ENCODE peak calls at places on chromosome 10, in six cellular contexts. F is hepatocyte, J is OCI-LY7, Z is neuronal stem cell, Q is neural progenitor cell, G is endothelial cell of umbilical vein. B is an unnamed sample.

GRCh38 chr10:99930731-99931550 is 78.8 kb downstream of the DNMBP start:
- DNase-seq in F (peak), J (no peak), Z (no peak), Q (no peak), G (no peak), B (peak)

GRCh38 chr10:63206576-63206975 is 73.4 kb downstream of the NRBF2 start:
- DNase-seq in F (no peak), J (no peak), Z (no peak), Q (no peak), G (no peak), B (no peak)

GRCh38 chr10:130898381-130898780 is 413.1 kb downstream of the TCERG1L start:
- DNase-seq in F (no peak), J (no peak), Z (no peak), Q (no peak), G (no peak), B (no peak)

GRCh38 chr10:44932338-44933116 is 21.4 kb downstream of the TMEM72 start:
- DNase-seq in F (peak), J (peak), Z (peak), Q (peak), G (peak), B (peak)

GRCh38 chr10:86966008-86966654 is 2.2 kb upstream of the ADIRF start:
- DNase-seq in F (no peak), J (no peak), Z (no peak), Q (no peak), G (no peak), B (no peak)

GRCh38 chr10:43093423-43094090 is 16.7 kb downstream of the RET start:
- DNase-seq in F (peak), J (no peak), Z (no peak), Q (peak), G (no peak), B (peak)

GRCh38 chr10:98376485-98376884 is 38.5 kb downstream of the PYROXD2 start:
- DNase-seq in F (no peak), J (no peak), Z (no peak), Q (no peak), G (no peak), B (peak)

GRCh38 chr10:66827353-66827752 is 98.5 kb upstream of the LRRTM3 start:
- DNase-seq in F (no peak), J (no peak), Z (no peak), Q (no peak), G (no peak), B (peak)

GRCh38 chr10:20299037-20299557 is 482.9 kb downstream of the PLXDC2 start:
- DNase-seq in F (no peak), J (no peak), Z (no peak), Q (no peak), G (no peak), B (no peak)

GRCh38 chr10:34310234-34310633 is 504.9 kb downstream of the PARD3 start:
- DNase-seq in F (no peak), J (no peak), Z (no peak), Q (no peak), G (no peak), B (no peak)
- H3K4me2 ChIP-seq in F (no peak), J (no peak), Z (no peak), Q (no peak), G (no peak), B (no peak)

GRCh38 chr10:124941823-124942222 is at the start of gene ZRANB1:
- DNase-seq in F (no peak), J (no peak), Z (no peak), Q (no peak), G (no peak), B (no peak)

GRCh38 chr10:124942317-124943169 is 620 bp downstream of the ZRANB1 start:
- DNase-seq in F (no peak), J (no peak), Z (no peak), Q (no peak), G (no peak), B (no peak)

GRCh38 chr10:124946945-124947344 is 5.0 kb downstream of the ZRANB1 start:
- DNase-seq in F (no peak), J (no peak), Z (no peak), Q (no peak), G (no peak), B (no peak)

GRCh38 chr10:124943301-124944092 is 1.6 kb downstream of the ZRANB1 start:
- DNase-seq in F (no peak), J (no peak), Z (no peak), Q (no peak), G (no peak), B (peak)

DNA sequence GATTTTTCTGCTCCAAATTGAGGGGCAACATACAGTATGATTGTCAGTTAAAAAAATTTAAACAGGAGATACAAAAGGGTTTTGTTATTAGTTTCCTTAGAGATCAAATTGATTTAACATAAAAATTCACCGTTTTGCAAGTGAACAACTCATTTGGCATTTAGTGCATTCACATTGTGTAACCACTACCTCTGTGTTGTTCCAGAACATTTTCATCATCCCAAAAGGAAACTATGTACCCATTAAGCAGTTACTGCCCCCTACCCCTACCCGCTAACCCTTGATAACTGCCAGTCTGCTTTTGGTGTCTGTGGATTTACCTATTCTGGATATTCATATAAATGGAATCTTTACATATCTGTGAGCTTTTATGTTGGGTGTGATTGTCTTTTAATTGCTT is 3.1 kb downstream of the ZRANB1 start:
- DNase-seq in F (no peak), J (no peak), Z (no peak), Q (no peak), G (no peak), B (no peak)
- H3K4me2 ChIP-seq in F (no peak), J (no peak), Z (no peak), Q (no peak), G (no peak), B (no peak)

DNA sequence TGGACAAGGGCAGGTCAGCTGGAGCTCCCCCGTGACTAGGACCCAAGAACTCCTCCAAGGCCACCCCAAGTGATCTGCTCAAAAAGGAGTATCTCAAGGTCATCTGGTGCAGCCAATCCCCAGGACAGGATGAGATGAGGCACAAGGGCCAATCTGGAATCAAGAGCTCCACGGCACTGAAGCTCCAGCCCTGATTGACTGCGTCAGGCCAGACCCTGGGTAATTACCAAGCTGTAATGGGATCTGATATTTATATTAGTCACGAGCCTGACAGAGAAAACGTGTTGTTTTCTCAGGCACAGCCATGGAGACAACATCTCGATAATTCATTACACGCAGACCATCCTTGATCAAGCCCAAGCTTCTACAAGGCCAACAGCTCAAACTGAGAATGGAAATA is 4.2 kb downstream of the KCNMA1 start:
- DNase-seq in F (no peak), J (no peak), Z (no peak), Q (no peak), G (no peak), B (no peak)
- H3K4me2 ChIP-seq in F (no peak), J (no peak), Z (no peak), Q (no peak), G (no peak), B (peak)

GRCh38 chr10:73581912-73582311 is 9.2 kb downstream of the USP54 start:
- DNase-seq in F (no peak), J (no peak), Z (peak), Q (peak), G (no peak), B (no peak)
- H3K4me2 ChIP-seq in F (no peak), J (no peak), Z (no peak), Q (peak), G (no peak), B (no peak)

DNA sequence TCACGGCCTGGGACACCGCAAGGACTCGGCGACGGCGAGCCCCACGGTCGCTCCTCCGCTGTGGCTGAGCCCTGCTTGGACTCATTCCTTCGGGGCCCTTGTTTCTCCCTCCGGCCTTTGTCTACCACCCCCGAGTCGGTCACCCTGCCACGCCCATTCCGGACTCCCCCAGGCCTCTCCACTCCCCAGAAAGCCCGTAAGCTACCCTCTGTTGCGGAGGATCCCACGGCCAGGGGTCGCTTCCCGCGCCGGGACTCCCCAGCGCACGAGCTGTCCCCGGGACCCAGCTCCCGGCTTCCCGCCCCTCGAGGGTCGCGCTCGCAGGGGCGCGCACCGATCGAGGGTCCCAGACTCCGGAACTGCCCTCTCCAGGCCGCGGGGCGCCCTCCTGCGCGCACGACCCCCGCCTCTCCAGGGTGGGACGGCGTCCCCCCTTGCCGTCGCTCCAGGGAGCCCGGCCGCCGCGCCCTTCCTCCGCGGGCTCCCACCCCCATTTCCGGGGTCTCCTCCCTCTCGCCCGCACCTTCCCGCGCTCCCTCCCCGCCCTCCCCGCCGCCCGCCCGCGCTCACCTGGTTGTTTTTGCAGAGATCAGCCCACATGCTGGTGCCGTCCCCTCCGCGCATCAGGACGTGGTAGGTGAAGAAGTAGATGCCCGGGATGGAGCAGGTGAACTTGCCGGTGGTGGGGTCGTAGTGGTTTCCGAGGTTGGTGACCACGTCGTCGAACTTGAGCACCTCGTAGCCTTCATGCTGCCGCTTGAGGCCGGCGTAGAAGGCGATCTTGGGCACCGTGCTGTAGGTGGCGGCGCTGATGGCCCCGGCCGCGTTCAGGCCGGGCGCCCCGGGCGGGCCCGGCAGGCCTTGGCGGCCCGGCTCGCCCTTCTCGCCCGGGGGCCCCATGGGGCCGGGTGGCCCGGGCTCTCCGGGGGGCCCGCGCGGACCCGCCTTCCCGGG is 1.5 kb downstream of the C1QL3 start:
- DNase-seq in F (peak), J (no peak), Z (no peak), Q (peak), G (no peak), B (no peak)
- H3K4me2 ChIP-seq in F (peak), J (no peak), Z (peak), Q (peak), G (peak), B (peak)

GRCh38 chr10:122057841-122058240 is 68.9 kb downstream of the TACC2 start:
- DNase-seq in F (no peak), J (no peak), Z (no peak), Q (peak), G (no peak), B (no peak)
- H3K4me2 ChIP-seq in F (no peak), J (no peak), Z (no peak), Q (no peak), G (no peak), B (no peak)

DNA sequence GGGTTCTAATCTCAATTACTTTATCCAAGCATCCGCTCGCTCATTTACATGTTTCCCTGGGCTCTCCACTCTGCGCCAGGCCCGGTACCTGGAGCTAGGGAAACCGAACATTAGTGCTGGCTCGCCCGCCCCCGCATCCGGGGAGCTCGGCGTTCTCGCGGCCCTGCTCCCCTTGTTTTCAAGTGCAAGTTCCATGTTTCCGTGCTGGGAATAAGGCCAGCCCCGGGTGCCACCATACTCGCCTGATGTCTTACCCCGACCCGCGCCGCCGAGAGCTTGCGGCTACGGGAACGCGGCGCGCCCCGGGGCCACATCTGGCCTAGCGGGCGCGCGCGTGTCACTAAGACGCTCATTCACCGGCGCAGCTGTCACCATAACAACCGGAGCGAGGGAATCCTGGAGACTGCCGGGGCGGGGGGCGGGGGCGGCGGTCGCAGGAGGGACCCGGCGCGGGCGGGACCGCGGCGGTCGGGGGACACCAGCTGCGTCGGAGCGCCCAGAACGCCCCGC is at the start of gene NEURL1:
- DNase-seq in F (peak), J (peak), Z (peak), Q (peak), G (no peak), B (no peak)
- H3K4me2 ChIP-seq in F (peak), J (peak), Z (peak), Q (peak), G (peak), B (peak)

DNA sequence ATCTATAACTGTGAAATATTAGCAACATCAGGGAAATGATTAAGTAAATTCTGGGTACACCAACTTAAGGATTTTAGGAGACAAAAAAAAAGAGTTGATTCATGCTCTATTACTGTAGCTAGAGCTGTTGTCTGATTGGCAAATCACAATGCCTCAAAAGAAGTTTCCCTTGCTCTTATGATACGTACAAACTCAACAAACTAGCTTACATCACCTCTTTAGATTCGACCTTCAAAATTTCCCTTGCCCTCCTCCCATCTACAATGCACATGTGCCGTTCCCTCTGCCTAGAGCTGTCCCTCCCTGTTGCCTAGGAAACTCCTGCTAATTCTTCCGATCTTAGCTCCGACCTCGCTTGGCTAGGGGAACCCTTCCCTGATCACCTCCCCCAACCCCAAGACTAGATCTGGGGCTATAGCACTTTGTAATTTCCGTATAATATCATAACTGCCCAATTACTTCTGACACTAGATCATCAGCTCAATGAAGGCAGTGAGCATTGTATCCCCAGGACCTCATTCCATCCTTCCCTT is 55.4 kb downstream of the MAP3K8 start:
- DNase-seq in F (no peak), J (no peak), Z (no peak), Q (peak), G (no peak), B (no peak)
- H3K4me2 ChIP-seq in F (no peak), J (peak), Z (no peak), Q (peak), G (no peak), B (no peak)

B was measured in PC-3.